ENCODE peak calls at places on chromosomes 3 and 15, in nine cellular contexts. One of them, this sample, is unnamed. For H3K4me1, the result is how much of the 10 kb centered on the place peaks cover.

GRCh38 chr3:8970971-8971589 is 7.8 kb upstream of the RAD18 start:
- DNase-seq in Peyer's patch: peak
- DNase-seq in K562: peak
- DNase-seq in A549: peak
- DNase-seq in IMR-90: peak
- DNase-seq in sigmoid colon: no peak
- DNase-seq in adrenal gland: peak
- DNase-seq in HCT116: peak
- DNase-seq in uterus: peak
- DNase-seq in this sample: no peak

GRCh38 chr15:79896131-79896633 is 632 bp downstream of the MTHFS start:
- DNase-seq in Peyer's patch: no peak
- DNase-seq in K562: no peak
- DNase-seq in A549: no peak
- DNase-seq in IMR-90: no peak
- DNase-seq in sigmoid colon: no peak
- DNase-seq in adrenal gland: no peak
- DNase-seq in HCT116: no peak
- DNase-seq in uterus: no peak
- DNase-seq in this sample: no peak

GRCh38 chr3:171480526-171480925 is 20.3 kb upstream of the TNIK start:
- DNase-seq in Peyer's patch: no peak
- DNase-seq in K562: no peak
- DNase-seq in A549: no peak
- DNase-seq in IMR-90: no peak
- DNase-seq in sigmoid colon: no peak
- DNase-seq in adrenal gland: no peak
- DNase-seq in HCT116: no peak
- DNase-seq in uterus: no peak
- DNase-seq in this sample: no peak

GRCh38 chr15:75153084-75153483 is 48.6 kb upstream of the C15orf39 start:
- DNase-seq in Peyer's patch: peak
- DNase-seq in K562: peak
- DNase-seq in A549: peak
- DNase-seq in IMR-90: peak
- DNase-seq in sigmoid colon: no peak
- DNase-seq in adrenal gland: no peak
- DNase-seq in HCT116: peak
- DNase-seq in uterus: no peak
- DNase-seq in this sample: no peak

GRCh38 chr3:25713316-25713967 is 48.7 kb upstream of the TOP2B start:
- DNase-seq in Peyer's patch: no peak
- DNase-seq in K562: peak
- DNase-seq in A549: no peak
- DNase-seq in IMR-90: no peak
- DNase-seq in sigmoid colon: no peak
- DNase-seq in adrenal gland: no peak
- DNase-seq in HCT116: no peak
- DNase-seq in uterus: no peak
- DNase-seq in this sample: no peak

GRCh38 chr15:81843226-81843625 is 202.6 kb downstream of the MEX3B start:
- DNase-seq in Peyer's patch: no peak
- DNase-seq in K562: no peak
- DNase-seq in A549: no peak
- DNase-seq in IMR-90: no peak
- DNase-seq in sigmoid colon: no peak
- DNase-seq in adrenal gland: no peak
- DNase-seq in HCT116: no peak
- DNase-seq in uterus: no peak
- DNase-seq in this sample: no peak

GRCh38 chr3:114307222-114307840 is 13.5 kb downstream of the TIGIT start:
- DNase-seq in Peyer's patch: no peak
- DNase-seq in K562: no peak
- DNase-seq in A549: no peak
- DNase-seq in IMR-90: no peak
- DNase-seq in sigmoid colon: no peak
- DNase-seq in adrenal gland: no peak
- DNase-seq in HCT116: no peak
- DNase-seq in uterus: no peak
- DNase-seq in this sample: no peak

GRCh38 chr3:39267631-39268553 is 11.9 kb downstream of the CX3CR1 start:
- DNase-seq in Peyer's patch: no peak
- DNase-seq in K562: peak
- DNase-seq in A549: no peak
- DNase-seq in IMR-90: no peak
- DNase-seq in sigmoid colon: no peak
- DNase-seq in adrenal gland: no peak
- DNase-seq in HCT116: no peak
- DNase-seq in uterus: no peak
- DNase-seq in this sample: no peak

GRCh38 chr3:111954228-111954990 is 24.4 kb upstream of the ABHD10 start:
- DNase-seq in Peyer's patch: no peak
- DNase-seq in K562: no peak
- DNase-seq in A549: no peak
- DNase-seq in IMR-90: peak
- DNase-seq in sigmoid colon: no peak
- DNase-seq in adrenal gland: no peak
- DNase-seq in HCT116: no peak
- DNase-seq in uterus: no peak
- DNase-seq in this sample: no peak

GRCh38 chr3:189160519-189161309 is 11.1 kb upstream of the TPRG1 start:
- DNase-seq in Peyer's patch: no peak
- DNase-seq in K562: no peak
- DNase-seq in A549: no peak
- DNase-seq in IMR-90: no peak
- DNase-seq in sigmoid colon: no peak
- DNase-seq in adrenal gland: no peak
- DNase-seq in HCT116: no peak
- DNase-seq in uterus: no peak
- DNase-seq in this sample: no peak

GRCh38 chr3:72154391-72155300 is 369.7 kb upstream of the PROK2 start:
- DNase-seq in Peyer's patch: no peak
- DNase-seq in K562: no peak
- DNase-seq in A549: no peak
- DNase-seq in IMR-90: peak
- DNase-seq in sigmoid colon: no peak
- DNase-seq in adrenal gland: no peak
- DNase-seq in HCT116: no peak
- DNase-seq in uterus: peak
- DNase-seq in this sample: no peak

GRCh38 chr15:74511583-74511982 is 29.4 kb upstream of the ARID3B start:
- DNase-seq in Peyer's patch: peak
- DNase-seq in K562: no peak
- DNase-seq in A549: no peak
- DNase-seq in IMR-90: no peak
- DNase-seq in sigmoid colon: no peak
- DNase-seq in adrenal gland: no peak
- DNase-seq in HCT116: no peak
- DNase-seq in uterus: no peak
- DNase-seq in this sample: no peak

GRCh38 chr15:75823860-75824613 is 19.2 kb upstream of the UBE2Q2 start:
- DNase-seq in Peyer's patch: no peak
- DNase-seq in K562: no peak
- DNase-seq in A549: peak
- DNase-seq in IMR-90: no peak
- DNase-seq in sigmoid colon: no peak
- DNase-seq in adrenal gland: no peak
- DNase-seq in HCT116: no peak
- DNase-seq in uterus: no peak
- DNase-seq in this sample: no peak

GRCh38 chr3:122942241-122942640 is 85.3 kb downstream of the SEMA5B start:
- DNase-seq in Peyer's patch: no peak
- DNase-seq in K562: no peak
- DNase-seq in A549: no peak
- DNase-seq in IMR-90: no peak
- DNase-seq in sigmoid colon: no peak
- DNase-seq in adrenal gland: no peak
- DNase-seq in HCT116: no peak
- DNase-seq in uterus: no peak
- DNase-seq in this sample: no peak

GRCh38 chr15:66883322-66883911 is 181.4 kb downstream of the SMAD6 start:
- DNase-seq in Peyer's patch: peak
- DNase-seq in K562: no peak
- DNase-seq in A549: peak
- DNase-seq in IMR-90: peak
- DNase-seq in sigmoid colon: peak
- DNase-seq in adrenal gland: peak
- DNase-seq in HCT116: peak
- DNase-seq in uterus: peak
- DNase-seq in this sample: peak

GRCh38 chr3:106699093-106699492 is 678.1 kb upstream of the CCDC54 start:
- DNase-seq in Peyer's patch: no peak
- DNase-seq in K562: no peak
- DNase-seq in A549: no peak
- DNase-seq in IMR-90: no peak
- DNase-seq in sigmoid colon: no peak
- DNase-seq in adrenal gland: no peak
- DNase-seq in HCT116: no peak
- DNase-seq in uterus: no peak
- DNase-seq in this sample: no peak

GRCh38 chr3:74351213-74351612 is 263.2 kb downstream of the CNTN3 start:
- DNase-seq in Peyer's patch: no peak
- DNase-seq in K562: no peak
- DNase-seq in A549: no peak
- DNase-seq in IMR-90: no peak
- DNase-seq in sigmoid colon: no peak
- DNase-seq in adrenal gland: no peak
- DNase-seq in HCT116: no peak
- DNase-seq in uterus: no peak
- DNase-seq in this sample: no peak
- H3K27ac ChIP-seq in Peyer's patch: no peak
- H3K27ac ChIP-seq in K562: no peak
- H3K27ac ChIP-seq in A549: no peak
- H3K27ac ChIP-seq in IMR-90: no peak
- H3K27ac ChIP-seq in sigmoid colon: no peak
- H3K27ac ChIP-seq in adrenal gland: no peak
- H3K27ac ChIP-seq in HCT116: no peak
- H3K27ac ChIP-seq in uterus: no peak
- H3K27ac ChIP-seq in this sample: no peak

GRCh38 chr15:57598346-57598745 is 6.6 kb downstream of the MYZAP start:
- DNase-seq in Peyer's patch: no peak
- DNase-seq in K562: no peak
- DNase-seq in A549: no peak
- DNase-seq in IMR-90: no peak
- DNase-seq in sigmoid colon: no peak
- DNase-seq in adrenal gland: no peak
- DNase-seq in HCT116: no peak
- DNase-seq in uterus: no peak
- DNase-seq in this sample: no peak
- H3K4me1 ChIP-seq in Peyer's patch: under half
- H3K4me1 ChIP-seq in K562: under half
- H3K4me1 ChIP-seq in A549: under half
- H3K4me1 ChIP-seq in IMR-90: under half
- H3K4me1 ChIP-seq in sigmoid colon: half or more
- H3K4me1 ChIP-seq in adrenal gland: half or more
- H3K4me1 ChIP-seq in HCT116: under half
- H3K4me1 ChIP-seq in uterus: under half
- H3K4me1 ChIP-seq in this sample: under half

DNA sequence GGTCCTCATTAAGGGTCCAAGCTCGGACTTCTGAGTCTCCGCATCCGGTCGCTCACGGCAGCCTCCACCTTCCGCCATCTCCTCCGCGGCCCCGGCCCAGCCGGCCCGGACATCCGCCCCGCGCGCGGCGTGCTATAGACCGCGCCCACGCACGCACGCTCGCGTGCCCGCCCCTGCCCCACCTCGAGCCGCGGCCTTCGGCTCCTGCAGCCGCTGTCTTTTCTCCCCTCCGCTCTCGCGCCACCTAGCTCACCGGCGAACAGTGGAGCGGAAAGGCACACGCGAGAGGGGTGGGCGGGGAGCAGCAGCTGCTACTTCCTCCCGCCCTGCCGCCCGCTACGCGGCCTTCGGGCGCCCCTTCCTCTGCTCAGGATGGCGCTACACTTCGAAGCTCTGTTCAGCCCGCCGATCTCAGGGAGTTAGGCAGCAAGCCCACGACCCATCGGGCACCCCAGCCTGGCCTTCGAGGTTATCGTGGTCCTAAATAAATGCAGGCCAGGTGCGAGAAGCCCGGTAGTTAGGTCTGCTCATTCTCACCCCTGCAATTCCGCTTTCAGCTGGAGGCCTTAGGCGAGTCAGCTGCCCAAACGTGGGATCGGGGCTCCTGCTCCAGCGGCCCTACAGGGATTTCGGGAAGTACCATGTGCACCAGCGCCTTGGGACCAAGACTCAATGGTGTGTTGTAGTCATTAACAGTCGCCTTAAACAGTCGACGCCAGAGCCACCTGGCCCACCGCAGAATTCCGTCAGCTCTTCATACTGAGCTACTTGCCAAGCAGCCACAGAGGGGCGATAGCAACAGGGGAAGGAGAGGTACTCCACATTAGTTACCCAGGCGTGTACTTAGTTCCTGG is at the start of gene USP4:
- DNase-seq in Peyer's patch: peak
- DNase-seq in K562: peak
- DNase-seq in A549: peak
- DNase-seq in IMR-90: peak
- DNase-seq in sigmoid colon: peak
- DNase-seq in adrenal gland: peak
- DNase-seq in HCT116: peak
- DNase-seq in uterus: peak
- DNase-seq in this sample: peak
- TF ChIP-seq POLR2A in Peyer's patch: peak
- TF ChIP-seq POLR2A in K562: peak
- TF ChIP-seq POLR2A in A549: peak
- TF ChIP-seq POLR2A in IMR-90: peak
- TF ChIP-seq POLR2A in sigmoid colon: no peak
- TF ChIP-seq POLR2A in adrenal gland: peak
- TF ChIP-seq POLR2A in HCT116: peak
- TF ChIP-seq POLR2A in uterus: peak
- TF ChIP-seq POLR2A in this sample: no peak

GRCh38 chr3:19348929-19349564 is 200.7 kb downstream of the KCNH8 start:
- DNase-seq in Peyer's patch: peak
- DNase-seq in K562: peak
- DNase-seq in A549: peak
- DNase-seq in IMR-90: peak
- DNase-seq in sigmoid colon: no peak
- DNase-seq in adrenal gland: no peak
- DNase-seq in HCT116: peak
- DNase-seq in uterus: no peak
- DNase-seq in this sample: no peak

GRCh38 chr3:19347701-19348100 is 199.4 kb downstream of the KCNH8 start:
- DNase-seq in Peyer's patch: peak
- DNase-seq in K562: no peak
- DNase-seq in A549: no peak
- DNase-seq in IMR-90: no peak
- DNase-seq in sigmoid colon: no peak
- DNase-seq in adrenal gland: no peak
- DNase-seq in HCT116: no peak
- DNase-seq in uterus: no peak
- DNase-seq in this sample: no peak

GRCh38 chr3:19342428-19342827 is 194.1 kb downstream of the KCNH8 start:
- DNase-seq in Peyer's patch: no peak
- DNase-seq in K562: no peak
- DNase-seq in A549: no peak
- DNase-seq in IMR-90: no peak
- DNase-seq in sigmoid colon: no peak
- DNase-seq in adrenal gland: no peak
- DNase-seq in HCT116: no peak
- DNase-seq in uterus: no peak
- DNase-seq in this sample: no peak

GRCh38 chr3:19348500-19348899 is 200.2 kb downstream of the KCNH8 start:
- DNase-seq in Peyer's patch: no peak
- DNase-seq in K562: no peak
- DNase-seq in A549: no peak
- DNase-seq in IMR-90: no peak
- DNase-seq in sigmoid colon: no peak
- DNase-seq in adrenal gland: no peak
- DNase-seq in HCT116: no peak
- DNase-seq in uterus: no peak
- DNase-seq in this sample: no peak

GRCh38 chr3:19346734-19347133 is 198.4 kb downstream of the KCNH8 start:
- DNase-seq in Peyer's patch: no peak
- DNase-seq in K562: no peak
- DNase-seq in A549: no peak
- DNase-seq in IMR-90: no peak
- DNase-seq in sigmoid colon: no peak
- DNase-seq in adrenal gland: no peak
- DNase-seq in HCT116: no peak
- DNase-seq in uterus: no peak
- DNase-seq in this sample: no peak
- H3K27ac ChIP-seq in Peyer's patch: no peak
- H3K27ac ChIP-seq in K562: no peak
- H3K27ac ChIP-seq in A549: no peak
- H3K27ac ChIP-seq in IMR-90: no peak
- H3K27ac ChIP-seq in sigmoid colon: no peak
- H3K27ac ChIP-seq in adrenal gland: no peak
- H3K27ac ChIP-seq in HCT116: no peak
- H3K27ac ChIP-seq in uterus: no peak
- H3K27ac ChIP-seq in this sample: no peak

This sample was measured in esophagus squamous epithelium.